ENCODE peak calls at places on chromosomes 3 and 15, in five cellular contexts. One of them, this sample, is unnamed. For H3K4me1, the result is how much of the 10 kb centered on the place peaks cover.

GRCh38 chr3:117709108-117709507 is 999.5 kb downstream of the TUSC7 start:
- DNase-seq in BE2C: no peak
- DNase-seq in Peyer's patch: no peak
- DNase-seq in heart left ventricle: no peak
- DNase-seq in body of pancreas: no peak
- DNase-seq in this sample: no peak

GRCh38 chr15:83289160-83289559 is 4.7 kb upstream of the BNC1 start:
- DNase-seq in BE2C: no peak
- DNase-seq in Peyer's patch: no peak
- DNase-seq in heart left ventricle: no peak
- DNase-seq in body of pancreas: no peak
- DNase-seq in this sample: no peak

GRCh38 chr3:33438871-33439270 is 1.3 kb downstream of the UBP1 start:
- DNase-seq in BE2C: no peak
- DNase-seq in Peyer's patch: no peak
- DNase-seq in heart left ventricle: no peak
- DNase-seq in body of pancreas: no peak
- DNase-seq in this sample: no peak

GRCh38 chr3:13780432-13781173 is 99.3 kb downstream of the WNT7A start:
- DNase-seq in BE2C: no peak
- DNase-seq in Peyer's patch: peak
- DNase-seq in heart left ventricle: no peak
- DNase-seq in body of pancreas: no peak
- DNase-seq in this sample: peak

GRCh38 chr3:156535162-156535627 is 19.7 kb downstream of the SSR3 start:
- DNase-seq in BE2C: peak
- DNase-seq in Peyer's patch: no peak
- DNase-seq in heart left ventricle: peak
- DNase-seq in body of pancreas: peak
- DNase-seq in this sample: peak

GRCh38 chr3:138230525-138230924 is 43.4 kb downstream of the ARMC8 start:
- DNase-seq in BE2C: no peak
- DNase-seq in Peyer's patch: no peak
- DNase-seq in heart left ventricle: no peak
- DNase-seq in body of pancreas: no peak
- DNase-seq in this sample: no peak

GRCh38 chr3:16301490-16301889 is 36.5 kb downstream of the OXNAD1 start:
- DNase-seq in BE2C: no peak
- DNase-seq in Peyer's patch: no peak
- DNase-seq in heart left ventricle: no peak
- DNase-seq in body of pancreas: no peak
- DNase-seq in this sample: no peak

GRCh38 chr3:188296761-188297689 is 143.1 kb downstream of the LPP start:
- DNase-seq in BE2C: no peak
- DNase-seq in Peyer's patch: no peak
- DNase-seq in heart left ventricle: peak
- DNase-seq in body of pancreas: peak
- DNase-seq in this sample: no peak

GRCh38 chr3:32575451-32575850 is 4.8 kb upstream of the DYNC1LI1 start:
- DNase-seq in BE2C: no peak
- DNase-seq in Peyer's patch: no peak
- DNase-seq in heart left ventricle: no peak
- DNase-seq in body of pancreas: no peak
- DNase-seq in this sample: no peak

GRCh38 chr15:38885001-38885400 is 320.4 kb upstream of the RASGRP1 start:
- DNase-seq in BE2C: no peak
- DNase-seq in Peyer's patch: no peak
- DNase-seq in heart left ventricle: no peak
- DNase-seq in body of pancreas: no peak
- DNase-seq in this sample: no peak

GRCh38 chr15:66285462-66286280 is 7.7 kb upstream of the DIS3L start:
- DNase-seq in BE2C: no peak
- DNase-seq in Peyer's patch: no peak
- DNase-seq in heart left ventricle: no peak
- DNase-seq in body of pancreas: no peak
- DNase-seq in this sample: no peak

GRCh38 chr15:29934251-29934650 is 112.0 kb upstream of the TJP1 start:
- DNase-seq in BE2C: no peak
- DNase-seq in Peyer's patch: no peak
- DNase-seq in heart left ventricle: no peak
- DNase-seq in body of pancreas: no peak
- DNase-seq in this sample: no peak

GRCh38 chr3:64332461-64333350 is 107.4 kb upstream of the PRICKLE2 start:
- DNase-seq in BE2C: no peak
- DNase-seq in Peyer's patch: no peak
- DNase-seq in heart left ventricle: no peak
- DNase-seq in body of pancreas: no peak
- DNase-seq in this sample: no peak

GRCh38 chr3:176075046-176075445 is 1122.2 kb downstream of the TBL1XR1 start:
- DNase-seq in BE2C: no peak
- DNase-seq in Peyer's patch: no peak
- DNase-seq in heart left ventricle: no peak
- DNase-seq in body of pancreas: no peak
- DNase-seq in this sample: no peak

GRCh38 chr3:134373942-134374790 is at the start of gene AMOTL2:
- DNase-seq in BE2C: peak
- DNase-seq in Peyer's patch: peak
- DNase-seq in heart left ventricle: peak
- DNase-seq in body of pancreas: peak
- DNase-seq in this sample: peak

GRCh38 chr3:50350527-50351317 is at the start of the genes CYB561D2 and NPRL2:
- DNase-seq in BE2C: peak
- DNase-seq in Peyer's patch: peak
- DNase-seq in heart left ventricle: peak
- DNase-seq in body of pancreas: peak
- DNase-seq in this sample: peak
- H3K4me1 ChIP-seq in BE2C: under half
- H3K4me1 ChIP-seq in Peyer's patch: under half
- H3K4me1 ChIP-seq in heart left ventricle: under half
- H3K4me1 ChIP-seq in body of pancreas: half or more
- H3K4me1 ChIP-seq in this sample: half or more

GRCh38 chr15:74207652-74208440 is 5.3 kb upstream of the STRA6 start:
- DNase-seq in BE2C: no peak
- DNase-seq in Peyer's patch: no peak
- DNase-seq in heart left ventricle: no peak
- DNase-seq in body of pancreas: no peak
- DNase-seq in this sample: no peak

GRCh38 chr15:74202461-74203401 is at the start of gene STRA6:
- DNase-seq in BE2C: peak
- DNase-seq in Peyer's patch: no peak
- DNase-seq in heart left ventricle: peak
- DNase-seq in body of pancreas: no peak
- DNase-seq in this sample: no peak

GRCh38 chr15:74206801-74207281 is 4.3 kb upstream of the STRA6 start:
- DNase-seq in BE2C: no peak
- DNase-seq in Peyer's patch: no peak
- DNase-seq in heart left ventricle: no peak
- DNase-seq in body of pancreas: no peak
- DNase-seq in this sample: no peak

GRCh38 chr15:74203914-74204431 is 1.4 kb upstream of the STRA6 start:
- DNase-seq in BE2C: peak
- DNase-seq in Peyer's patch: no peak
- DNase-seq in heart left ventricle: peak
- DNase-seq in body of pancreas: no peak
- DNase-seq in this sample: no peak

GRCh38 chr15:74205593-74205969 is 3.0 kb upstream of the STRA6 start:
- DNase-seq in BE2C: no peak
- DNase-seq in Peyer's patch: no peak
- DNase-seq in heart left ventricle: no peak
- DNase-seq in body of pancreas: no peak
- DNase-seq in this sample: no peak
- H3K4me1 ChIP-seq in BE2C: under half
- H3K4me1 ChIP-seq in Peyer's patch: under half
- H3K4me1 ChIP-seq in heart left ventricle: under half
- H3K4me1 ChIP-seq in body of pancreas: under half
- H3K4me1 ChIP-seq in this sample: under half

GRCh38 chr15:90227816-90228772 is 5.6 kb downstream of the CIB1 start:
- DNase-seq in BE2C: no peak
- DNase-seq in Peyer's patch: no peak
- DNase-seq in heart left ventricle: no peak
- DNase-seq in body of pancreas: peak
- DNase-seq in this sample: no peak

GRCh38 chr15:90231028-90232017 is 2.4 kb downstream of the CIB1 start:
- DNase-seq in BE2C: no peak
- DNase-seq in Peyer's patch: peak
- DNase-seq in heart left ventricle: no peak
- DNase-seq in body of pancreas: peak
- DNase-seq in this sample: peak

GRCh38 chr15:90228960-90229359 is 4.8 kb downstream of the CIB1 start:
- DNase-seq in BE2C: no peak
- DNase-seq in Peyer's patch: no peak
- DNase-seq in heart left ventricle: no peak
- DNase-seq in body of pancreas: no peak
- DNase-seq in this sample: no peak

GRCh38 chr15:90230610-90231009 is 3.1 kb downstream of the CIB1 start:
- DNase-seq in BE2C: no peak
- DNase-seq in Peyer's patch: no peak
- DNase-seq in heart left ventricle: no peak
- DNase-seq in body of pancreas: no peak
- DNase-seq in this sample: no peak

GRCh38 chr15:90230071-90230494 is 3.7 kb downstream of the CIB1 start:
- DNase-seq in BE2C: no peak
- DNase-seq in Peyer's patch: peak
- DNase-seq in heart left ventricle: peak
- DNase-seq in body of pancreas: peak
- DNase-seq in this sample: peak
- H3K4me1 ChIP-seq in BE2C: under half
- H3K4me1 ChIP-seq in Peyer's patch: under half
- H3K4me1 ChIP-seq in heart left ventricle: under half
- H3K4me1 ChIP-seq in body of pancreas: half or more
- H3K4me1 ChIP-seq in this sample: under half

DNA sequence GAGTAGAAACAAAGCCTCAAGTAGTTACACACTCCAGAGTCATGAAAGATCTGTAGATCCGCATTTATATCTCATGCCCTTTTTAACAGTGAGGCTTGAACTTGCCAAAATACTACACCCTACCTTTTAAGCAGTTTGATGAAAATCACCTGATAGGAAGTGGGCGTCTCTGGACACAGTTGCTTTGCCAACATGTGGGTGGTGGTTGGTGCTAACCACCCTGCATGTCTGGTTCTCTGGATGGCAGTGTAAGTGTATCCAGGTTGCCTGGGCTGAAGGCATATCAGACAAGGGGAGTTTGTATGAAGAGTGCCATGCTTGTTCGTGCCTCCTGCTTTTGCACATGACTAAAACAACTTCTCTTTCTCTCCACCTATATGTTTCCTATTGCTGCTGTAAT is 159.6 kb downstream of the GHSR start:
- DNase-seq in BE2C: peak
- DNase-seq in Peyer's patch: no peak
- DNase-seq in heart left ventricle: no peak
- DNase-seq in body of pancreas: no peak
- DNase-seq in this sample: no peak
- H3K4me1 ChIP-seq in BE2C: under half
- H3K4me1 ChIP-seq in Peyer's patch: under half
- H3K4me1 ChIP-seq in heart left ventricle: under half
- H3K4me1 ChIP-seq in body of pancreas: under half
- H3K4me1 ChIP-seq in this sample: half or more